ENCODE peak calls at places on chromosomes 11 and 22, in ten cellular contexts. G is progenitor cell of endocrine pancreas, O is kidney epithelial cell, F is RWPE1, Y is HFFc6, E is fibroblast of lung, D is brain microvascular endothelial cell, H is omental fat pad, M is transverse colon, L is Peyer's patch. Q is an unnamed sample.

GRCh38 chr22:38148252-38148651 is 33.4 kb downstream of the PLA2G6 start:
- DNase-seq in F (peak), G (no peak), D (peak), H (no peak), M (no peak), Y (no peak), O (peak), L (no peak), E (peak), Q (no peak)

GRCh38 chr22:45834241-45834640 is 142.7 kb downstream of the WNT7B start:
- DNase-seq in G (no peak), D (no peak), Y (no peak), L (no peak), E (no peak), M (no peak), O (no peak), H (no peak), F (no peak), Q (no peak)

GRCh38 chr22:42905217-42905616 is 48.1 kb upstream of the ARFGAP3 start:
- DNase-seq in H (no peak), O (no peak), G (no peak), D (no peak), E (no peak), F (no peak), M (no peak), L (no peak), Y (no peak), Q (no peak)

GRCh38 chr11:72778535-72779494 is 15.0 kb downstream of the STARD10 start:
- DNase-seq in O (no peak), H (no peak), D (no peak), L (no peak), G (peak), M (peak), Y (no peak), E (no peak), F (no peak), Q (no peak)

GRCh38 chr11:47415949-47416472 is 7.6 kb downstream of the SLC39A13 start:
- DNase-seq in O (peak), D (peak), E (peak), G (no peak), H (no peak), L (no peak), M (peak), Y (peak), F (peak), Q (no peak)

GRCh38 chr11:72758690-72759389 is 6.6 kb upstream of the ARAP1 start:
- DNase-seq in F (no peak), O (no peak), G (no peak), H (no peak), L (no peak), E (peak), Y (no peak), M (no peak), D (peak), Q (no peak)

GRCh38 chr11:1480555-1481482 is 5.8 kb downstream of the MOB2 start:
- DNase-seq in G (no peak), H (no peak), Y (no peak), L (no peak), M (no peak), E (no peak), F (no peak), D (no peak), O (no peak), Q (no peak)

GRCh38 chr11:134669796-134670195 is 257.8 kb upstream of the B3GAT1 start:
- DNase-seq in L (no peak), Y (no peak), H (no peak), G (no peak), D (no peak), F (no peak), M (no peak), E (no peak), O (no peak), Q (no peak)

GRCh38 chr22:41565403-41566054 is 4.7 kb downstream of the CSDC2 start:
- DNase-seq in E (peak), H (no peak), G (no peak), F (peak), L (no peak), M (peak), Y (peak), D (peak), O (no peak), Q (no peak)

GRCh38 chr22:20565079-20565734 is 57.8 kb downstream of the MED15 start:
- DNase-seq in F (no peak), G (no peak), E (peak), Y (peak), M (no peak), L (no peak), O (no peak), D (no peak), H (no peak), Q (no peak)

GRCh38 chr11:77252555-77253270 is 48.8 kb downstream of the GDPD4 start:
- DNase-seq in O (no peak), M (peak), H (no peak), G (no peak), F (no peak), L (no peak), D (no peak), E (no peak), Y (no peak), Q (no peak)

GRCh38 chr11:18743900-18744514 is 18.0 kb upstream of the IGSF22 start:
- DNase-seq in D (no peak), L (no peak), F (no peak), G (no peak), Y (no peak), O (no peak), M (no peak), H (no peak), E (no peak), Q (no peak)

GRCh38 chr11:18743365-18743764 is 17.4 kb upstream of the IGSF22 start:
- DNase-seq in Y (no peak), M (no peak), E (no peak), F (no peak), O (no peak), G (no peak), H (no peak), L (no peak), D (no peak), Q (no peak)

GRCh38 chr11:18739684-18740083 is 13.7 kb upstream of the IGSF22 start:
- DNase-seq in O (no peak), H (no peak), L (no peak), D (no peak), F (no peak), E (no peak), M (no peak), Y (no peak), G (no peak), Q (no peak)

GRCh38 chr11:18745251-18745650 is 19.3 kb upstream of the IGSF22 start:
- DNase-seq in D (no peak), Y (no peak), L (no peak), O (no peak), M (no peak), H (no peak), F (no peak), G (no peak), E (no peak), Q (no peak)

GRCh38 chr11:18741783-18742182 is 15.8 kb upstream of the IGSF22 start:
- DNase-seq in O (no peak), M (no peak), D (no peak), Y (no peak), L (no peak), G (no peak), F (no peak), H (no peak), E (no peak), Q (no peak)
- TF ChIP-seq CTCF in O (no peak), M (no peak), D (no peak), Y (peak), L (no peak), G (no peak), F (no peak), H (no peak), E (no peak), Q (no peak)

DNA sequence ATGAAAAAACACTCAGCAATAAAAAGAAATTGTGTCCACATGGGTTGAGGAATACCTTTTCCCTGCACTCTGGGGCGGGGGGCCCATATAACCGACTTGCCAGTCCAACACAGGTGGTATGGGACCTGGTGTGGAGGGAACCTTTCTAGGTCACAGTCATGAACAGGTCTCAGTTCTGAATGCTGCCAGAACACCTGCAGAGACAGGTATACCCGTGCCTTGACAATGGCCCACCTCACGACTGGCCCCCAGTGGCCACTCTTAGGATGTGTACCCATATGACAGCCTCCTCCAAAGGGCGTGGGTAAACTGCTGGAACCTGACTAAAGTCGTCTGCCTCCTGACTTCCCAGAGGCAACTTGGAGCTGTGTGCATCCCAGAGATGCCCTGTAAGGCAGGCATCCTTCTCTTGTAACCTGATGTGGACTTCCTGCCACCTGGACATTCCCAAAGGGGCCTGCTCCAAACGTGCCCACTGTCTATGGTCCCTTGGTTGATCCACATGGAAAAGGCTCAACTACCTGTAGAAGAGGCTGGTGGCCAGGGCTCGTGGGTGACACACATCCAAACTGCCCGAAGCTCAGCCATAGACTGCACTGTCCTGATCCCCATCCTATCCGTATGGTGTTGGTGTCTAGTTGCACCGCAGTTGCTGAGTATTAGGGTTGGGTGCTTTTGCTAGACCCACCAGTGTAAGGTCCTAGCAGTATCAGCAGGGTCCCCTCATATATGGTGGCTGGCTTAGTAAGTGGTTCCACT is 859.3 kb downstream of the BRD1 start:
- DNase-seq in L (peak), Y (no peak), O (no peak), H (no peak), F (no peak), E (no peak), D (no peak), M (peak), G (peak), Q (no peak)
- TF ChIP-seq CTCF in L (no peak), Y (peak), O (peak), H (no peak), F (no peak), E (no peak), D (peak), M (peak), G (peak), Q (no peak)

GRCh38 chr22:35368386-35368785 is 12.5 kb upstream of the HMOX1 start:
- DNase-seq in F (no peak), M (no peak), L (no peak), D (no peak), E (no peak), O (no peak), Y (no peak), H (no peak), G (no peak), Q (no peak)

GRCh38 chr22:35363571-35364086 is 17.3 kb upstream of the HMOX1 start:
- DNase-seq in E (no peak), O (no peak), M (no peak), G (no peak), H (no peak), F (no peak), D (no peak), Y (no peak), L (no peak), Q (no peak)

GRCh38 chr22:35369996-35370395 is 10.9 kb upstream of the HMOX1 start:
- DNase-seq in F (no peak), H (no peak), Y (no peak), E (no peak), M (no peak), D (no peak), G (no peak), L (no peak), O (no peak), Q (no peak)

GRCh38 chr22:35367331-35367886 is 13.5 kb upstream of the HMOX1 start:
- DNase-seq in L (peak), E (peak), G (no peak), H (no peak), M (peak), Y (no peak), F (no peak), D (no peak), O (no peak), Q (no peak)
- TF ChIP-seq CTCF in L (no peak), E (no peak), G (no peak), H (no peak), M (no peak), Y (no peak), F (no peak), D (no peak), O (no peak), Q (no peak)

DNA sequence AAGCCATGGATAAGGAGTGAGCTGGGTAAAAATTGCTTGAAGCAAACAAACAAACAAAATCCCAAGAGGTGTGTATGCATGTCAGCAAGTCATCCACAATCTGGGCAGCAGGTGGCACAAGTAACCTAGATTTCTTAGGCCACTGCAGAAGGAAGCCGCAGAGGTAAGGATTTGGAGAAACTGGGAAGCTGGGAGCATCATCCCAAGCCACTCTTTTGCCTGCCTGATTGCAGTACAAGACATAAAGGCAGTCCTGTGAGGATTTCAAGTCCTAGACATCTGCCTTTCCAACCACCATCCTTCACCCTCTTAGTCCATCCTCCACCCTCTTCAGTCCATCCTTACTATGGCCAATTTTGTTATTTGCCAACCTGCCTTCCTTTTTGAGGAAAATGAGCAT is 67.2 kb upstream of the BMAL1 start:
- DNase-seq in Y (peak), E (peak), M (peak), O (no peak), H (no peak), D (peak), G (peak), L (no peak), F (peak), Q (no peak)
- TF ChIP-seq CTCF in Y (peak), E (peak), M (peak), O (peak), H (no peak), D (peak), G (peak), L (peak), F (peak), Q (peak)

GRCh38 chr22:39314251-39314971 is 5.0 kb downstream of the RPL3 start:
- DNase-seq in M (no peak), H (no peak), D (no peak), F (no peak), Y (peak), G (no peak), E (no peak), L (no peak), O (no peak), Q (no peak)
- TF ChIP-seq CTCF in M (no peak), H (no peak), D (peak), F (no peak), Y (peak), G (peak), E (peak), L (no peak), O (peak), Q (no peak)

GRCh38 chr22:40429481-40429880 is 59.1 kb downstream of the SGSM3 start:
- DNase-seq in M (no peak), E (no peak), O (no peak), G (no peak), F (no peak), Y (no peak), L (no peak), H (no peak), D (no peak), Q (no peak)
- TF ChIP-seq CTCF in M (no peak), E (no peak), O (no peak), G (no peak), F (no peak), Y (no peak), L (no peak), H (no peak), D (no peak), Q (no peak)

GRCh38 chr11:104332110-104332509 is 168.2 kb upstream of the PDGFD start:
- DNase-seq in M (peak), L (no peak), Y (no peak), G (no peak), O (no peak), E (no peak), D (no peak), F (no peak), H (no peak), Q (no peak)

GRCh38 chr11:104329043-104329442 is 165.1 kb upstream of the PDGFD start:
- DNase-seq in Y (no peak), F (no peak), M (no peak), H (no peak), D (no peak), E (no peak), L (no peak), O (no peak), G (no peak), Q (no peak)

GRCh38 chr11:104337273-104337672 is 173.3 kb upstream of the PDGFD start:
- DNase-seq in H (no peak), Y (no peak), E (no peak), M (no peak), D (no peak), G (no peak), O (no peak), F (no peak), L (no peak), Q (no peak)

GRCh38 chr11:104338186-104338585 is 174.2 kb upstream of the PDGFD start:
- DNase-seq in M (no peak), H (no peak), O (no peak), E (peak), Y (no peak), F (no peak), G (no peak), D (no peak), L (no peak), Q (no peak)

GRCh38 chr11:104333977-104334376 is 170.0 kb upstream of the PDGFD start:
- DNase-seq in E (no peak), H (no peak), Y (no peak), D (no peak), M (no peak), L (no peak), F (no peak), G (no peak), O (no peak), Q (no peak)
- TF ChIP-seq CTCF in E (no peak), H (no peak), Y (peak), D (peak), M (no peak), L (peak), F (no peak), G (peak), O (peak), Q (no peak)

GRCh38 chr11:116217441-116217840 is 555.3 kb downstream of the BUD13 start:
- DNase-seq in D (no peak), M (no peak), E (no peak), F (no peak), H (no peak), O (no peak), Y (no peak), G (no peak), L (no peak), Q (no peak)

GRCh38 chr11:116211166-116211565 is 561.6 kb downstream of the BUD13 start:
- DNase-seq in M (peak), O (no peak), Y (no peak), D (no peak), H (no peak), F (no peak), L (no peak), E (no peak), G (no peak), Q (no peak)

GRCh38 chr11:116217006-116217405 is 555.8 kb downstream of the BUD13 start:
- DNase-seq in Y (no peak), D (peak), L (no peak), G (no peak), E (peak), M (peak), O (no peak), F (no peak), H (no peak), Q (no peak)

GRCh38 chr11:116219171-116219635 is 553.6 kb downstream of the BUD13 start:
- DNase-seq in Y (no peak), O (no peak), E (no peak), H (no peak), F (no peak), M (peak), D (no peak), L (no peak), G (no peak), Q (no peak)

GRCh38 chr11:116215471-116216113 is 557.2 kb downstream of the BUD13 start:
- DNase-seq in G (no peak), M (no peak), D (no peak), H (no peak), F (no peak), O (no peak), L (no peak), Y (no peak), E (no peak), Q (no peak)
- TF ChIP-seq CTCF in G (peak), M (peak), D (peak), H (no peak), F (no peak), O (peak), L (no peak), Y (no peak), E (no peak), Q (peak)